ENCODE peak calls at places on chromosomes 4 and X, in five cellular contexts. One of them, this sample, is unnamed. For H3K9me3, the result is how much of the 10 kb centered on the place peaks cover.

GRCh38 chr4:26819478-26819877 is 41.2 kb upstream of the STIM2 start:
- DNase-seq in Panc1: no peak
- DNase-seq in pancreas: no peak
- DNase-seq in ascending aorta: no peak
- DNase-seq in WERI-Rb-1: no peak
- DNase-seq in this sample: no peak

GRCh38 chr4:24632011-24632410 is 47.7 kb upstream of the DHX15 start:
- DNase-seq in Panc1: no peak
- DNase-seq in WERI-Rb-1: no peak
- DNase-seq in pancreas: no peak
- DNase-seq in ascending aorta: no peak
- DNase-seq in this sample: no peak

GRCh38 chr4:154686838-154687237 is 57.0 kb upstream of the LRAT start:
- DNase-seq in ascending aorta: no peak
- DNase-seq in WERI-Rb-1: no peak
- DNase-seq in pancreas: no peak
- DNase-seq in Panc1: no peak
- DNase-seq in this sample: no peak

GRCh38 chr4:55359397-55359916 is 13.4 kb downstream of the SRD5A3 start:
- DNase-seq in pancreas: no peak
- DNase-seq in WERI-Rb-1: no peak
- DNase-seq in ascending aorta: no peak
- DNase-seq in Panc1: no peak
- DNase-seq in this sample: no peak

GRCh38 chr4:828641-829271 is 2.8 kb upstream of the CPLX1 start:
- DNase-seq in WERI-Rb-1: peak
- DNase-seq in Panc1: no peak
- DNase-seq in pancreas: peak
- DNase-seq in ascending aorta: no peak
- DNase-seq in this sample: no peak

GRCh38 chrX:39508300-39508692 is 589.5 kb downstream of the BCOR start:
- DNase-seq in WERI-Rb-1: no peak
- DNase-seq in Panc1: no peak
- DNase-seq in pancreas: no peak
- DNase-seq in ascending aorta: no peak
- DNase-seq in this sample: no peak

GRCh38 chr4:25843340-25844097 is 19.3 kb downstream of the SEL1L3 start:
- DNase-seq in WERI-Rb-1: no peak
- DNase-seq in ascending aorta: no peak
- DNase-seq in pancreas: peak
- DNase-seq in Panc1: no peak
- DNase-seq in this sample: no peak

GRCh38 chr4:32798471-32798870 is 2078.3 kb downstream of the PCDH7 start:
- DNase-seq in ascending aorta: no peak
- DNase-seq in pancreas: no peak
- DNase-seq in Panc1: no peak
- DNase-seq in WERI-Rb-1: no peak
- DNase-seq in this sample: no peak

GRCh38 chr4:164761746-164762275 is 7.9 kb downstream of the SMIM31 start:
- DNase-seq in pancreas: no peak
- DNase-seq in Panc1: no peak
- DNase-seq in WERI-Rb-1: no peak
- DNase-seq in ascending aorta: no peak
- DNase-seq in this sample: no peak

GRCh38 chrX:331145-331771 is 12.7 kb upstream of the GTPBP6 start:
- DNase-seq in WERI-Rb-1: no peak
- DNase-seq in Panc1: no peak
- DNase-seq in ascending aorta: no peak
- DNase-seq in pancreas: peak
- DNase-seq in this sample: no peak

GRCh38 chr4:38803833-38804653 is 548 bp downstream of the TLR1 start:
- DNase-seq in ascending aorta: no peak
- DNase-seq in pancreas: no peak
- DNase-seq in WERI-Rb-1: no peak
- DNase-seq in Panc1: no peak
- DNase-seq in this sample: no peak
- H3K9me3 ChIP-seq in ascending aorta: under half
- H3K9me3 ChIP-seq in pancreas: under half
- H3K9me3 ChIP-seq in WERI-Rb-1: under half
- H3K9me3 ChIP-seq in Panc1: under half
- H3K9me3 ChIP-seq in this sample: under half

GRCh38 chr4:108384544-108384943 is 215.8 kb upstream of the LEF1 start:
- DNase-seq in WERI-Rb-1: no peak
- DNase-seq in ascending aorta: no peak
- DNase-seq in pancreas: no peak
- DNase-seq in Panc1: no peak
- DNase-seq in this sample: no peak
- TF ChIP-seq CTCF in WERI-Rb-1: no peak
- TF ChIP-seq CTCF in ascending aorta: no peak
- TF ChIP-seq CTCF in pancreas: no peak
- TF ChIP-seq CTCF in Panc1: no peak
- TF ChIP-seq CTCF in this sample: no peak

DNA sequence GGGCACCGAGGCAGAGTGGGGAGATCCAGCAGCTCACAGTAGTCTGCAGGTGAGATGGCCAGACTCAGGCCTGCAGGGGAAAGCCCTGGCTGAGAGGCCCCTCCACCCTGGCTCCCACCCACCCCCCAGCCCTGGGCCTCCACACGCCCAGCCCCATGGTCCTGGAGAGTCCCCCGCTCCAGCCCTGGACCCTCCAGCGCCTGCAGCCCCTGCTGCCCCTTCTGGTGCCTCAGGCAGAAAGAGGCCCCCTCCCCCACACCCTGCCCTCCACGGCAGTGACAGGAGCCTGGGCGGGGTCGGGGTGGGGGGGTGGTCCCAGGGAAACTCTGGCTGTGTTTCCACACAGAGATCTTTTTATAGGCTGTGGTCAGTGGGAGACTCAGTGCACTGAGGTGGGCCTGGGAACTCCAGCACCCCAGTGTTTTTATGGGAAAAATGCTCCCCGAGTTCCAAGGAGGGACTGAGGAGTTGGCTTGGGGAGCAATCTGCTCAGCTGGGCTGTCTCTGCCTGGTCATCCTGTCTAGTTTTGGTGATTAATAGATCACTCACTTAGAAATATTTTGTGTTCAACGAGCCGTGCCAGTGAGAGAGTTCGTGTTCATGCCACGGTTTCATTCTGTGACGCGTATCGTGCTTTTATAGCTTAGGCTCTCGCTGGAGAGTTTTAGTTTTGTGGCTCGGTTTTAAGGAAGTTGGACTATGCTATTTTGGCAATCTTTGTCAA is 53.1 kb upstream of the HGFAC start:
- DNase-seq in Panc1: no peak
- DNase-seq in pancreas: no peak
- DNase-seq in ascending aorta: no peak
- DNase-seq in WERI-Rb-1: no peak
- DNase-seq in this sample: peak
- H3K4me3 ChIP-seq in Panc1: peak
- H3K4me3 ChIP-seq in pancreas: no peak
- H3K4me3 ChIP-seq in ascending aorta: peak
- H3K4me3 ChIP-seq in WERI-Rb-1: no peak
- H3K4me3 ChIP-seq in this sample: peak

GRCh38 chr4:2292679-2293108 is 30.8 kb upstream of the MXD4 start:
- DNase-seq in ascending aorta: no peak
- DNase-seq in WERI-Rb-1: peak
- DNase-seq in Panc1: no peak
- DNase-seq in pancreas: no peak
- DNase-seq in this sample: peak
- H3K9me3 ChIP-seq in ascending aorta: under half
- H3K9me3 ChIP-seq in WERI-Rb-1: under half
- H3K9me3 ChIP-seq in Panc1: under half
- H3K9me3 ChIP-seq in pancreas: under half
- H3K9me3 ChIP-seq in this sample: under half

DNA sequence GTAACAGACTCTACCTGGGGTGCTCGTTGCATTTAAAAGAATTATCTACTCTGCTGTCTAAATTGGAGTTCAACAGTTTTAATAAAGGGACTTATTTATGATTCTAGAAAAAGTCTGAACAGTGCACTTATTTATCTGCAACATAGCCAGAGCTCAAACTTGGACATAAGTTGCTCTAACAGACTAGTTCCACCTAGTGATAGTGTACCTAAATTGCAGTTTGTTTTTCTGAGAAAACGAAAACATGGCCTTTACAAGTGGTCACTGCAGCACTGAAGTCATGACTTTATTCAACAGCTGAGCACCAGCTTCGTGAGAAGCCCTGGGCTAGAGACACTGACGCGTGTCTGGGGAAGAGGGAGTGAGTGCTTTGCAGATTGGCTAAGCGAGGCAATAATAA is 77.3 kb upstream of the IGSF1 start:
- DNase-seq in ascending aorta: no peak
- DNase-seq in pancreas: no peak
- DNase-seq in Panc1: no peak
- DNase-seq in WERI-Rb-1: no peak
- DNase-seq in this sample: no peak
- TF ChIP-seq CTCF in ascending aorta: no peak
- TF ChIP-seq CTCF in pancreas: no peak
- TF ChIP-seq CTCF in Panc1: peak
- TF ChIP-seq CTCF in WERI-Rb-1: peak
- TF ChIP-seq CTCF in this sample: no peak

GRCh38 chrX:46574941-46575381 is 1.4 kb downstream of the CHST7 start:
- DNase-seq in pancreas: no peak
- DNase-seq in ascending aorta: no peak
- DNase-seq in WERI-Rb-1: peak
- DNase-seq in Panc1: no peak
- DNase-seq in this sample: no peak
- H3K4me3 ChIP-seq in pancreas: peak
- H3K4me3 ChIP-seq in ascending aorta: peak
- H3K4me3 ChIP-seq in WERI-Rb-1: peak
- H3K4me3 ChIP-seq in Panc1: peak
- H3K4me3 ChIP-seq in this sample: peak

DNA sequence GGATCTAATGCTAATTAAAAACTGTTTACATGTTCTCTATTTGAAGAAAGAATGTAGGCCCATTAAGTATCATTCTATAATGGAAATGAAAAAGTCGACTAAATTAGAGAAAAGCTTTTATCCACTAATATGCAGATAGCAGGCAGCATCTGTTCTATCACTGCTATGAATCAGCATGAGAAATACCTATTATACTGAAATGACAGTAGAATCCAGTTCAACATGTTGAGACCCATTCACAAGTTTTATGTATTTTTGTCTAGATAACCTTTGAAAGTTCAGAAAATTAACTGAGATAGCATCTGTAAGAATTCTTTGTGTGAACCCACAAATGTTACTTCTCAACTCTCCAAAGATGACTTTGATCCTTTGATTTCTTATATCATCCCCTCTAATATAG is 1254.4 kb upstream of the ADGRL3 start:
- DNase-seq in WERI-Rb-1: no peak
- DNase-seq in ascending aorta: no peak
- DNase-seq in pancreas: no peak
- DNase-seq in Panc1: no peak
- DNase-seq in this sample: no peak
- H3K9me3 ChIP-seq in WERI-Rb-1: under half
- H3K9me3 ChIP-seq in ascending aorta: under half
- H3K9me3 ChIP-seq in pancreas: under half
- H3K9me3 ChIP-seq in Panc1: under half
- H3K9me3 ChIP-seq in this sample: under half

DNA sequence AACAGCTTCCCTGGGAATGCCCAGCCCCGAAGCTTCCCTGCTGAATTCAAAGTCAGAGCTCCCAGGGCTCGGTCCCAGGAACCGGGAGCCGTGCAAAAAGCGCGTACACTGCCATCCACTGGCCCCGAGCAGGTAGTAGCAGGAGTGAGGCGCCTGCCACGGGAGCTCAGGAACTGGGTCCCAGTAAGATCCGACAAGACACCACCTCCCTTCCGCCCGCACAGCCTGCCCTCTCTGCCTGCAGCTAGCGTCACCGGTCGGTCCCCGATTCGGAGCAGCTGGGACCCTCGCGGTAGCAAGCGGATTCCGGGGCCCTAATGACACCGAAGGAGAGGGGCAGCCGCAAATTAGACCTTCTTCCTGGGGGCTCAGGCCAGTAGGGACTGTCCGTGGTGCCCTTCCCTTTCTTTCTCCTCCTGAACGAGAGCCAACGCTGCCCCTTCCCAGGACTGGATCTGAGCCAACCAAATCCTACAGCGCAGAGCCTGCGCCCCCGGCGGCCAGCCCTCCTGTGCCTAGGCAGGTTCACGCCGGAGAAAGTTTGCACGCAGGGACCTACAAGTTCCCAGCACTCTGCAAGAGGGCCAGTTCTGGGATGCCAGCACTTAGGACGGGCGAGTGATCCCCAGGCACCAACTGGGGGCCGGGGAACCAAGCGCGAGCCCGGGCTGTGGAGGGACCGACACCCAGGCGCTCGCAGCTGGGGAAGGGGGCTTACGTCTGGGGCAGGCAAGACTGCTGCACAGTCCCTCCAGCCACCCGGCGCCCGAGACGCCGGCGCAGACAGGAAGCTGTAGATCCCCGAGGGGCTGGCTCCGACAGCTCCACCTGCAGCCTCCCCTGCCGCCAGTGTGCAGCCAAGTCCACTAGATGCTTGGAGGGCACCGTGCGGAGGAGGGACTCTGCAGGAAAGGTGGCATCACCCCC is 949 bp downstream of the CORIN start:
- DNase-seq in WERI-Rb-1: peak
- DNase-seq in Panc1: peak
- DNase-seq in ascending aorta: no peak
- DNase-seq in pancreas: peak
- DNase-seq in this sample: peak
- TF ChIP-seq CTCF in WERI-Rb-1: peak
- TF ChIP-seq CTCF in Panc1: peak
- TF ChIP-seq CTCF in ascending aorta: peak
- TF ChIP-seq CTCF in pancreas: peak
- TF ChIP-seq CTCF in this sample: peak

GRCh38 chrX:71666240-71667223 is 814 bp upstream of the LOC101059915 start:
- DNase-seq in pancreas: no peak
- DNase-seq in WERI-Rb-1: no peak
- DNase-seq in ascending aorta: no peak
- DNase-seq in Panc1: no peak
- DNase-seq in this sample: no peak
- H3K4me3 ChIP-seq in pancreas: no peak
- H3K4me3 ChIP-seq in WERI-Rb-1: no peak
- H3K4me3 ChIP-seq in ascending aorta: no peak
- H3K4me3 ChIP-seq in Panc1: no peak
- H3K4me3 ChIP-seq in this sample: no peak

DNA sequence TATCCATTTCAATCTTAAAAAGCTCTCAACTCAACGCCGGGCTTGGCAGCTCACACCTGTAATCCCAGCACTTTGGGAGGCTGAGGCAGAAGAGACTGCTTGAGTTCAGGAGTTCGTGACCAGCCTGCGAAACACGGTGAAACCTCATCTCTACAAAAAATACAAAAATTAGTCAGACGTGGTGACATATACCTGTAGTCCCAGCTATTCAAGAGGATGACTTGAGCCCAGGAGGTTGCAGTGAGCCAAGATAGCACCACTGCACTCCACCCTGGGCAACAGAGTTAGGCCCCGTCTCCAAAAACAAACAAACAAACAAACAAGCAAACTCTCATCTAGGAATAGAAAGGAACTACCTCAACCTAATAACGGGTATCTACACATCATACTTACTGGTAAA is 50.8 kb downstream of the PTPN13 start:
- DNase-seq in Panc1: no peak
- DNase-seq in pancreas: no peak
- DNase-seq in WERI-Rb-1: no peak
- DNase-seq in ascending aorta: no peak
- DNase-seq in this sample: no peak
- H3K9me3 ChIP-seq in Panc1: under half
- H3K9me3 ChIP-seq in pancreas: under half
- H3K9me3 ChIP-seq in WERI-Rb-1: under half
- H3K9me3 ChIP-seq in ascending aorta: under half
- H3K9me3 ChIP-seq in this sample: under half